ENCODE peak calls at places on chromosomes 2 and 18, in six cellular contexts. Q is GM12891, O is K562, R is H1, U is HepG2, S is GM12878. B is an unnamed sample.

GRCh38 chr18:32576296-32576916 is 105.7 kb upstream of the GAREM1 start:
- DNase-seq in Q (no peak), O (no peak), R (no peak), U (peak), S (no peak), B (no peak)

GRCh38 chr18:67199993-67200617 is 316.4 kb downstream of the DSEL start:
- DNase-seq in Q (no peak), O (no peak), R (no peak), U (peak), S (peak), B (no peak)

GRCh38 chr2:241771286-241772062 is 5.1 kb upstream of the GAL3ST2 start:
- DNase-seq in Q (peak), O (no peak), R (no peak), U (peak), S (no peak), B (peak)

GRCh38 chr2:124081154-124081771 is 56.2 kb downstream of the CNTNAP5 start:
- DNase-seq in Q (no peak), O (no peak), R (no peak), U (no peak), S (no peak), B (no peak)

GRCh38 chr2:109351164-109351756 is 222.3 kb downstream of the SH3RF3 start:
- DNase-seq in Q (no peak), O (no peak), R (no peak), U (no peak), S (no peak), B (no peak)

GRCh38 chr18:80192653-80193385 is 54.5 kb downstream of the PARD6G start:
- DNase-seq in Q (no peak), O (no peak), R (no peak), U (no peak), S (no peak), B (no peak)

GRCh38 chr2:98500561-98500960 is 55.9 kb downstream of the INPP4A start:
- DNase-seq in Q (no peak), O (no peak), R (no peak), U (no peak), S (no peak), B (no peak)

GRCh38 chr2:163778045-163778753 is 42.4 kb upstream of the FIGN start:
- DNase-seq in Q (no peak), O (no peak), R (no peak), U (no peak), S (no peak), B (no peak)

GRCh38 chr18:50507120-50507590 is 52.7 kb upstream of the MAPK4 start:
- DNase-seq in Q (no peak), O (peak), R (peak), U (peak), S (no peak), B (no peak)

GRCh38 chr2:49029406-49029805 is 124.9 kb downstream of the FSHR start:
- DNase-seq in Q (no peak), O (no peak), R (no peak), U (no peak), S (no peak), B (no peak)

GRCh38 chr18:63240541-63241316 is 78.8 kb downstream of the BCL2 start:
- DNase-seq in Q (no peak), O (no peak), R (no peak), U (no peak), S (no peak), B (no peak)

GRCh38 chr18:63241317-63241712 is 78.3 kb downstream of the BCL2 start:
- DNase-seq in Q (no peak), O (no peak), R (no peak), U (no peak), S (no peak), B (no peak)

GRCh38 chr18:63247506-63248394 is 71.8 kb downstream of the BCL2 start:
- DNase-seq in Q (no peak), O (no peak), R (no peak), U (no peak), S (no peak), B (no peak)

GRCh38 chr18:63241739-63242138 is 77.8 kb downstream of the BCL2 start:
- DNase-seq in Q (no peak), O (no peak), R (no peak), U (no peak), S (no peak), B (no peak)

DNA sequence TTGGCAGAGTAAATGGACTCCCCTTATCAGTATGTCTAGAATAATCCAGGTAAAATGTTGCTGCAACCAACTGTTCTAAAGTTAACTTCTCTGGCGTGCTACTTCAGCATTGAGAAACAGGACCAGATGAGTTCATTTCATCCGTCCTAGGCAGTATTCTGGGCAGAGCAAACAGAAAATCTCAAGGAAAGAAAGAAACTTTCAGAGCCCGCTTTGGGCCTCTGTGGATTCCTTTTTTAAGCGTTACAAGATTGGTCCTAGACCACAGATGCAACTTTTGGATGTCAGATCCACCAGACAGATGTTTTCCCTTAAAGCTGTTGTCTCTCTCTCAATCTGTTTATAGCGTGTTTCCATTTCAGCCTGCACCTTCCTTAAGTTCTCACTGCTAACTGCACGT is 75.0 kb downstream of the BCL2 start:
- DNase-seq in Q (no peak), O (no peak), R (no peak), U (no peak), S (no peak), B (no peak)
- TF ChIP-seq POLR2AphosphoS5 in Q (no peak), O (no peak), R (no peak), U (no peak), S (no peak), B (no peak)

GRCh38 chr18:5543854-5544389 is at the start of gene EPB41L3:
- DNase-seq in Q (no peak), O (no peak), R (no peak), U (no peak), S (no peak), B (no peak)
- TF ChIP-seq POLR2A in Q (no peak), O (no peak), R (no peak), U (no peak), S (no peak), B (no peak)

GRCh38 chr2:71833855-71834554 is 313.7 kb downstream of the CYP26B1 start:
- DNase-seq in Q (no peak), O (no peak), R (no peak), U (no peak), S (no peak), B (no peak)
- TF ChIP-seq TAF1 in Q (no peak), O (no peak), R (no peak), U (no peak), S (no peak), B (no peak)

GRCh38 chr2:7025098-7025497 is 107.9 kb downstream of the RNF144A start:
- DNase-seq in Q (no peak), O (no peak), R (no peak), U (no peak), S (no peak), B (no peak)

GRCh38 chr2:7027961-7028655 is 110.9 kb downstream of the RNF144A start:
- DNase-seq in Q (no peak), O (no peak), R (no peak), U (no peak), S (no peak), B (no peak)

GRCh38 chr2:7028846-7029245 is 111.6 kb downstream of the RNF144A start:
- DNase-seq in Q (no peak), O (no peak), R (no peak), U (no peak), S (no peak), B (no peak)

GRCh38 chr2:7027436-7027835 is 110.2 kb downstream of the RNF144A start:
- DNase-seq in Q (no peak), O (no peak), R (no peak), U (no peak), S (no peak), B (no peak)

GRCh38 chr2:7026740-7027139 is 109.5 kb downstream of the RNF144A start:
- DNase-seq in Q (no peak), O (no peak), R (no peak), U (no peak), S (no peak), B (no peak)
- TF ChIP-seq POLR2AphosphoS5 in Q (no peak), O (no peak), R (no peak), U (no peak), S (no peak), B (no peak)

GRCh38 chr2:27313882-27314645 is 5.8 kb upstream of the UCN start:
- DNase-seq in Q (no peak), O (no peak), R (no peak), U (no peak), S (no peak), B (no peak)
- TF ChIP-seq POLR2A in Q (no peak), O (no peak), R (no peak), U (no peak), S (no peak), B (no peak)

GRCh38 chr2:180370476-180371205 is 363.5 kb upstream of the CWC22 start:
- DNase-seq in Q (no peak), O (no peak), R (no peak), U (no peak), S (no peak), B (no peak)
- TF ChIP-seq TAF1 in Q (no peak), O (no peak), R (no peak), U (no peak), S (no peak), B (no peak)

GRCh38 chr18:74598350-74599001 is 806 bp downstream of the ZNF407 start:
- DNase-seq in Q (peak), O (peak), R (no peak), U (peak), S (no peak), B (peak)
- TF ChIP-seq POLR2AphosphoS5 in Q (no peak), O (no peak), R (no peak), U (no peak), S (no peak), B (no peak)

GRCh38 chr2:119522561-119523110 is 1.6 kb downstream of the SCTR start:
- DNase-seq in Q (no peak), O (no peak), R (no peak), U (no peak), S (no peak), B (no peak)
- TF ChIP-seq POLR2A in Q (no peak), O (no peak), R (no peak), U (no peak), S (no peak), B (no peak)

GRCh38 chr2:238476258-238476657 is 49.5 kb downstream of the ASB1 start:
- DNase-seq in Q (no peak), O (no peak), R (no peak), U (no peak), S (no peak), B (no peak)
- TF ChIP-seq TAF1 in Q (no peak), O (no peak), R (no peak), U (no peak), S (no peak), B (no peak)

GRCh38 chr2:84477886-84478285 is 18.8 kb upstream of the SUCLG1 start:
- DNase-seq in Q (no peak), O (no peak), R (no peak), U (no peak), S (no peak), B (no peak)
- TF ChIP-seq POLR2AphosphoS5 in Q (no peak), O (no peak), R (no peak), U (no peak), S (no peak), B (no peak)